ENCODE peak calls at places on chromosomes 1 and 21, in ten cellular contexts. L is NCI-H2171; B is activated CD4-positive, alpha-beta T cell treated with anti-CD3 and anti-CD28 coated beads for 1 hour; F is tibial artery; K is activated CD8-positive, alpha-beta memory T cell treated with anti-CD3 and anti-CD28 coated beads, Interleukin-2, amount 50 U/mL, for 48 hours; Q is CD4-positive, alpha-beta T cell; E is NCI-H1105 treated with DMSO at 0.1 percent for 48 hours; G is activated gamma-delta T cell treated with Interleukin-2 at 50 U/mL for 16 hours; N is stimulated activated CD4-positive, alpha-beta T cell treated with anti-CD3 and anti-CD28 coated beads, Interleukin-1b, Interleukin-23, amount 100 ng/mL, for 4 hours; M is NAMALWA. V is an unnamed sample.

GRCh38 chr1:5915587-5916571 is 76.3 kb downstream of the NPHP4 start:
- DNase-seq in L (no peak), B (no peak), F (peak; percentile 38), K (peak; percentile 34), Q (peak; percentile 26), E (peak; percentile 53), G (no peak), N (peak; percentile 9), M (peak; percentile 66), V (peak; percentile 51)

GRCh38 chr1:158121604-158122254 is 59.0 kb upstream of the CD1D start:
- DNase-seq in L (no peak), B (no peak), F (no peak), K (no peak), Q (no peak), E (peak; percentile 64), G (no peak), N (no peak), M (peak; percentile 68), V (peak; percentile 11)

GRCh38 chr1:234114648-234115307 is 210.3 kb downstream of the SLC35F3 start:
- DNase-seq in L (peak; percentile 59), B (no peak), F (no peak), K (no peak), Q (peak; percentile 3), E (peak; percentile 48), G (no peak), N (no peak), M (peak; percentile 61), V (peak; percentile 75)

GRCh38 chr1:27298632-27299384 is 23.2 kb upstream of the TMEM222 start:
- DNase-seq in L (no peak), B (no peak), F (peak; percentile 23), K (no peak), Q (no peak), E (no peak), G (no peak), N (no peak), M (no peak), V (no peak)

GRCh38 chr1:160838876-160839275 is 23.8 kb downstream of the CD244 start:
- DNase-seq in L (no peak), B (no peak), F (no peak), K (peak; percentile 56), Q (no peak), E (no peak), G (peak; percentile 35), N (no peak), M (no peak), V (no peak)

GRCh38 chr1:6321205-6321604 is 60.3 kb upstream of the GPR153 start:
- DNase-seq in L (no peak), B (no peak), F (no peak), K (no peak), Q (no peak), E (no peak), G (no peak), N (no peak), M (no peak), V (no peak)

GRCh38 chr1:210340751-210341328 is 12.1 kb downstream of the HHAT start:
- DNase-seq in L (no peak), B (no peak), F (no peak), K (no peak), Q (no peak), E (no peak), G (no peak), N (no peak), M (no peak), V (no peak)

GRCh38 chr1:84997667-84998600 is 1.0 kb upstream of the MCOLN2 start:
- DNase-seq in L (no peak), B (no peak), F (no peak), K (peak; percentile 66), Q (no peak), E (no peak), G (no peak), N (no peak), M (peak; percentile 42), V (no peak)

GRCh38 chr1:244027491-244027890 is 23.6 kb upstream of the ZBTB18 start:
- DNase-seq in L (no peak), B (no peak), F (no peak), K (no peak), Q (no peak), E (no peak), G (no peak), N (no peak), M (no peak), V (no peak)

GRCh38 chr1:44031051-44031899 is at the start of gene SLC6A9:
- DNase-seq in L (peak; percentile 34), B (peak; percentile 19), F (peak; percentile 89), K (peak; percentile 67), Q (peak; percentile 24), E (peak; percentile 43), G (peak; percentile 45), N (peak; percentile 43), M (peak; percentile 73), V (peak; percentile 32)

GRCh38 chr1:41122851-41123518 is 101.5 kb upstream of the SLFNL1 start:
- DNase-seq in L (no peak), B (no peak), F (no peak), K (no peak), Q (no peak), E (peak; percentile 12), G (no peak), N (no peak), M (peak; percentile 55), V (peak; percentile 53)

GRCh38 chr1:167491586-167492408 is 26.5 kb downstream of the CD247 start:
- DNase-seq in L (no peak), B (no peak), F (no peak), K (no peak), Q (no peak), E (no peak), G (no peak), N (no peak), M (no peak), V (no peak)

GRCh38 chr1:1435094-1435903 is at the start of gene VWA1:
- DNase-seq in L (peak; percentile 37), B (peak; percentile 54), F (peak; percentile 73), K (peak; percentile 91), Q (peak; percentile 51), E (peak; percentile 52), G (peak; percentile 48), N (peak; percentile 56), M (no peak), V (peak; percentile 46)

GRCh38 chr1:217369996-217370551 is 260.8 kb downstream of the GPATCH2 start:
- DNase-seq in L (no peak), B (no peak), F (no peak), K (no peak), Q (no peak), E (no peak), G (no peak), N (no peak), M (no peak), V (no peak)

GRCh38 chr1:3107201-3107600 is 38.2 kb downstream of the PRDM16 start:
- DNase-seq in L (no peak), B (no peak), F (no peak), K (no peak), Q (no peak), E (no peak), G (no peak), N (no peak), M (no peak), V (no peak)

GRCh38 chr1:67061266-67061665 is 7.3 kb upstream of the SLC35D1 start:
- DNase-seq in L (no peak), B (no peak), F (no peak), K (no peak), Q (no peak), E (no peak), G (no peak), N (no peak), M (no peak), V (no peak)

GRCh38 chr1:209382701-209383100 is 200.8 kb upstream of the CAMK1G start:
- DNase-seq in L (no peak), B (no peak), F (no peak), K (no peak), Q (no peak), E (no peak), G (no peak), N (no peak), M (no peak), V (no peak)

GRCh38 chr1:16984717-16985116 is 4.3 kb upstream of the MFAP2 start:
- DNase-seq in L (no peak), B (no peak), F (peak; percentile 85), K (no peak), Q (no peak), E (no peak), G (no peak), N (no peak), M (no peak), V (no peak)

GRCh38 chr1:42676534-42677087 is 5.6 kb upstream of the YBX1 start:
- DNase-seq in L (no peak), B (no peak), F (no peak), K (no peak), Q (no peak), E (no peak), G (no peak), N (no peak), M (no peak), V (no peak)

GRCh38 chr21:38806153-38806941 is 618 bp downstream of the ETS2 start:
- DNase-seq in L (no peak), B (peak; percentile 16), F (peak; percentile 74), K (peak; percentile 75), Q (peak; percentile 9), E (peak; percentile 24), G (peak; percentile 34), N (peak; percentile 25), M (peak; percentile 51), V (no peak)

GRCh38 chr1:11838349-11839272 is 9.0 kb downstream of the NPPA start:
- DNase-seq in L (peak; percentile 27), B (peak; percentile 68), F (peak; percentile 78), K (peak; percentile 89), Q (peak; percentile 71), E (peak; percentile 64), G (peak; percentile 67), N (peak; percentile 70), M (peak; percentile 85), V (peak; percentile 72)

GRCh38 chr1:17669866-17670451 is 85.2 kb upstream of the ACTL8 start:
- DNase-seq in L (no peak), B (no peak), F (peak; percentile 79), K (no peak), Q (no peak), E (no peak), G (no peak), N (no peak), M (no peak), V (no peak)

GRCh38 chr1:17573518-17574041 is 34.1 kb downstream of the ARHGEF10L start:
- DNase-seq in L (no peak), B (no peak), F (no peak), K (no peak), Q (no peak), E (no peak), G (no peak), N (no peak), M (no peak), V (no peak)

GRCh38 chr1:48870596-48870995 is 93.9 kb upstream of the BEND5 start:
- DNase-seq in L (peak; percentile 4), B (no peak), F (no peak), K (no peak), Q (no peak), E (peak; percentile 43), G (no peak), N (no peak), M (peak; percentile 43), V (peak; percentile 24)

GRCh38 chr1:44675186-44675585 is 672 bp downstream of the ARMH1 start:
- DNase-seq in L (no peak), B (no peak), F (no peak), K (no peak), Q (no peak), E (no peak), G (no peak), N (no peak), M (no peak), V (no peak)

GRCh38 chr1:194366705-194367104 is 1180.3 kb upstream of the B3GALT2 start:
- DNase-seq in L (no peak), B (no peak), F (no peak), K (no peak), Q (no peak), E (no peak), G (no peak), N (no peak), M (no peak), V (no peak)

GRCh38 chr1:86084998-86085397 is 71.6 kb downstream of the COL24A1 start:
- DNase-seq in L (no peak), B (no peak), F (no peak), K (no peak), Q (no peak), E (no peak), G (no peak), N (no peak), M (no peak), V (no peak)

GRCh38 chr1:160238408-160238807 is 23.9 kb downstream of the DCAF8 start:
- DNase-seq in L (no peak), B (no peak), F (no peak), K (no peak), Q (no peak), E (no peak), G (no peak), N (no peak), M (no peak), V (no peak)